ENCODE peak calls at places on chromosomes 4 and X, in six cellular contexts. A is GM12878, G is A549, C is HL-60, Q is HCT116, Y is HepG2. R is an unnamed sample.

GRCh38 chr4:182975806-182976205 is 58.6 kb upstream of the DCTD start:
- DNase-seq in A (peak; percentile 57), G (peak; percentile 61), C (no peak), Q (peak; percentile 50), Y (no peak), R (peak; percentile 70)

GRCh38 chr4:25180524-25181131 is 20.4 kb upstream of the SEPSECS start:
- DNase-seq in A (no peak), G (peak; percentile 45), C (peak; percentile 46), Q (peak; percentile 32), Y (peak; percentile 56), R (no peak)

GRCh38 chr4:40976343-40976742 is 226.6 kb downstream of the NSUN7 start:
- DNase-seq in A (no peak), G (peak; percentile 59), C (peak; percentile 10), Q (peak; percentile 51), Y (peak; percentile 57), R (no peak)

GRCh38 chr4:85901500-85901899 is 426.6 kb downstream of the ARHGAP24 start:
- DNase-seq in A (no peak), G (peak; percentile 40), C (no peak), Q (no peak), Y (no peak), R (peak; percentile 15)

GRCh38 chr4:7750972-7751371 is 188.7 kb downstream of the AFAP1 start:
- DNase-seq in A (no peak), G (no peak), C (no peak), Q (no peak), Y (no peak), R (no peak)

GRCh38 chrX:132022863-132023116 is 312 bp upstream of the STK26 start:
- DNase-seq in A (no peak), G (no peak), C (no peak), Q (no peak), Y (no peak), R (no peak)

GRCh38 chrX:124211312-124211942 is 121.0 kb upstream of the TEX13D start:
- DNase-seq in A (no peak), G (peak; percentile 32), C (peak; percentile 42), Q (peak; percentile 8), Y (peak; percentile 28), R (peak; percentile 38)

GRCh38 chr4:101594588-101594987 is 195.9 kb upstream of the BANK1 start:
- DNase-seq in A (no peak), G (no peak), C (no peak), Q (no peak), Y (no peak), R (no peak)

GRCh38 chr4:138650917-138651564 is 364.5 kb upstream of the NOCT start:
- DNase-seq in A (no peak), G (peak; percentile 16), C (peak; percentile 85), Q (no peak), Y (no peak), R (no peak)

DNA sequence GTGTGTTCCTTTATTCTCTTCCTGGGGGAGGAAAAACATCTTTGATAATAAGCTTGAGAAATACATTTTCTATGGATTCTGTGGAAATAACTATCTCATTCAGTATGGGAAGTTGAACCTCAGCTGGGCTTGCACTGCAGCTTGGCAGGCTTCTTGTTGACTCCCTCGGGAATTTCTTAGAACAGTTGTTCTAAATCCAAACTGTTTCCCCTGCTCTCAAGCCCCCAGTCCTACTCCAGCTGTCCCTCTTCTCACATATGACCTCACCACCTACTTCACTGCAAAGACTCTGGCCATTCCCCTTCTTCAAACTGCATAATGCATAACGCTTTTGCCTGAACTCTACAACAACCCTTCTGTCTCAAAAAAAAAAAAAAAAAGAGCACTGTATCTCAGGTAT is 105.5 kb upstream of the WDR44 start:
- DNase-seq in A (no peak), G (no peak), C (no peak), Q (no peak), Y (no peak), R (no peak)
- TF ChIP-seq REST in A (no peak), G (no peak), C (no peak), Q (no peak), Y (no peak), R (no peak)

GRCh38 chr4:75777589-75777988 is 53.2 kb downstream of the USO1 start:
- DNase-seq in A (no peak), G (no peak), C (no peak), Q (no peak), Y (no peak), R (no peak)
- H3K4me3 ChIP-seq in A (no peak overlapping the region), G (no peak overlapping the region), C (no peak overlapping the region), Q (no peak overlapping the region), Y (no peak overlapping the region), R (no peak overlapping the region)

GRCh38 chr4:48799157-48799556 is 19.1 kb upstream of the FRYL start:
- DNase-seq in A (no peak), G (no peak), C (no peak), Q (no peak), Y (no peak), R (no peak)

GRCh38 chr4:48801739-48802138 is 21.7 kb upstream of the FRYL start:
- DNase-seq in A (no peak), G (no peak), C (no peak), Q (no peak), Y (no peak), R (no peak)

GRCh38 chr4:48801016-48801715 is 21.1 kb upstream of the FRYL start:
- DNase-seq in A (no peak), G (no peak), C (no peak), Q (no peak), Y (no peak), R (no peak)

DNA sequence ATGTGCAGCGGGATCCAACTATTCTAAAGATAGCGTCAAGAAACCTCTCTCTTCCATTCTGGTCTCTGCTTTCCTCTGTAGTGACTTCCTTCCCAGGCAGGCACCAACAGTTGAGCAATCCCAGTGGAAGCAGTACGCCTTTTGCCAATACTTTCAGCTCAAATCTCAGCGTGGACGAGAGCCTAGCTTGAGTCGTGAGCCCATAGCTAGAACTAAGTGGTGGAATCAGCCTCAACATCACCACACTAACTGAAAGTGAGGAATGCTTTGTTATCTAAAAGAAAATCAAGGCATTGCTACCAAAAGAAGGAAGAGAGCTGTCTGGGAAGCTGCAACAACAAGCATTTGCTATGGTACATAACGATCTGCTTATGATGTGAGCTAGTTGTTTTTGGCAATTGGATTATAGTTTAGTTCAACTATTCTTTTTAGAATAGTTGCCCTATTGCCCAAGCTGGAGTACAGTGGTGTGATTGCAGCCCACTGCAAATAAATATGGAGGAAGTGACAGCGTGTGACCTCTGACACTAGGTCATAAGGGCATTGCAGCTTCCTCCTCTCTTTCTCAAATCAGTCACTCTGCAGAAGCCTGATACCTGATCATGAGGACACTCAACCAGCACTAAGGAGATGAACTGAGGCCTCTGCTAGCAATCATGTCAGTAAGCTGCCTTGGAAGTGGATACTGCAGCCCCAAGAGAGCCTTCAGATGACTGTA is 24.7 kb upstream of the FRYL start:
- DNase-seq in A (no peak), G (no peak), C (no peak), Q (no peak), Y (peak; percentile 4), R (no peak)
- H3K27ac ChIP-seq in A (no peak overlapping the region), G (no peak overlapping the region), C (no peak overlapping the region), Q (no peak overlapping the region), Y (no peak overlapping the region), R (no peak overlapping the region)

GRCh38 chr4:153541426-153542096 is 75.4 kb downstream of the TMEM131L start:
- DNase-seq in A (no peak), G (no peak), C (no peak), Q (no peak), Y (no peak), R (no peak)
- TF ChIP-seq REST in A (no peak), G (no peak), C (no peak), Q (no peak), Y (no peak), R (no peak)

GRCh38 chrX:30887721-30888120 is 1.3 kb downstream of the TAB3 start:
- DNase-seq in A (no peak), G (no peak), C (no peak), Q (no peak), Y (no peak), R (no peak)

GRCh38 chrX:30887288-30887687 is 1.8 kb downstream of the TAB3 start:
- DNase-seq in A (no peak), G (no peak), C (no peak), Q (no peak), Y (no peak), R (no peak)

GRCh38 chrX:30888526-30889146 is 418 bp downstream of the TAB3 start:
- DNase-seq in A (no peak), G (no peak), C (peak; percentile 5), Q (no peak), Y (no peak), R (no peak)

GRCh38 chrX:30892591-30892990 is 3.5 kb upstream of the TAB3 start:
- DNase-seq in A (no peak), G (no peak), C (no peak), Q (peak; percentile 34), Y (no peak), R (no peak)

GRCh38 chrX:30889147-30890125 is at the start of gene TAB3:
- DNase-seq in A (peak; percentile 89), G (peak; percentile 97), C (peak; percentile 96), Q (peak; percentile 93), Y (peak; percentile 94), R (peak; percentile 63)
- H3K4me3 ChIP-seq in A (peak within 1 kb of the TSS; percentile 66), G (peak within 1 kb of the TSS; percentile 94), C (peak within 1 kb of the TSS; percentile 73), Q (peak within 1 kb of the TSS; percentile 72), Y (peak within 1 kb of the TSS; percentile 84), R (peak within 1 kb of the TSS; percentile 66)

GRCh38 chrX:74434336-74434735 is 13.0 kb downstream of the SLC16A2 start:
- DNase-seq in A (no peak), G (no peak), C (no peak), Q (no peak), Y (no peak), R (no peak)

GRCh38 chrX:74426071-74426470 is 4.8 kb downstream of the SLC16A2 start:
- DNase-seq in A (no peak), G (no peak), C (no peak), Q (no peak), Y (no peak), R (no peak)

GRCh38 chrX:74437530-74437929 is 16.2 kb downstream of the SLC16A2 start:
- DNase-seq in A (no peak), G (no peak), C (no peak), Q (no peak), Y (no peak), R (no peak)

GRCh38 chrX:74426615-74427014 is 5.3 kb downstream of the SLC16A2 start:
- DNase-seq in A (no peak), G (no peak), C (no peak), Q (no peak), Y (no peak), R (no peak)

GRCh38 chrX:74431807-74432206 is 10.5 kb downstream of the SLC16A2 start:
- DNase-seq in A (no peak), G (no peak), C (no peak), Q (no peak), Y (no peak), R (no peak)
- H3K27ac ChIP-seq in A (no peak overlapping the region), G (no peak overlapping the region), C (no peak overlapping the region), Q (no peak overlapping the region), Y (no peak overlapping the region), R (no peak overlapping the region)